ENCODE peak calls at places on chromosomes 4 and X, in seven cellular contexts. T is adrenal gland, J is HCT116, V is IMR-90, P is esophagus squamous epithelium, L is heart left ventricle, H is endothelial cell of umbilical vein. A is an unnamed sample.

GRCh38 chrX:68196939-68197791 is 236.1 kb downstream of the OPHN1 start:
- DNase-seq in T (no peak), J (peak; percentile 37), V (peak; percentile 57), P (no peak), L (no peak), H (peak; percentile 53), A (peak; percentile 35)

GRCh38 chrX:49155243-49155899 is 7.2 kb upstream of the MAGIX start:
- DNase-seq in T (peak; percentile 45), J (peak; percentile 62), V (peak; percentile 58), P (no peak), L (no peak), H (peak; percentile 59), A (peak; percentile 38)

GRCh38 chr4:119707336-119707735 is 78.7 kb upstream of the PDE5A start:
- DNase-seq in T (no peak), J (no peak), V (no peak), P (no peak), L (no peak), H (no peak), A (no peak)

GRCh38 chr4:11427201-11427996 is 1.3 kb downstream of the HS3ST1 start:
- DNase-seq in T (no peak), J (no peak), V (no peak), P (no peak), L (no peak), H (no peak), A (no peak)

GRCh38 chr4:44493924-44494323 is 45.3 kb upstream of the KCTD8 start:
- DNase-seq in T (no peak), J (no peak), V (no peak), P (no peak), L (no peak), H (peak; percentile 9), A (no peak)

GRCh38 chr4:177574446-177574845 is 132.2 kb upstream of the AGA start:
- DNase-seq in T (no peak), J (no peak), V (no peak), P (no peak), L (no peak), H (no peak), A (no peak)

GRCh38 chrX:69506617-69507499 is 2.7 kb downstream of the NALF2 start:
- DNase-seq in T (no peak), J (no peak), V (no peak), P (no peak), L (no peak), H (no peak), A (no peak)

GRCh38 chr4:906311-907102 is 25.6 kb downstream of the GAK start:
- DNase-seq in T (no peak), J (no peak), V (no peak), P (no peak), L (no peak), H (no peak), A (no peak)

GRCh38 chr4:88006956-88007303 is 505 bp upstream of the PKD2 start:
- DNase-seq in T (no peak), J (no peak), V (no peak), P (no peak), L (no peak), H (no peak), A (no peak)

GRCh38 chrX:40040686-40041461 is 56.9 kb downstream of the BCOR start:
- DNase-seq in T (no peak), J (no peak), V (no peak), P (no peak), L (no peak), H (no peak), A (no peak)

GRCh38 chr4:174058846-174059245 is 224.6 kb downstream of the FBXO8 start:
- DNase-seq in T (no peak), J (no peak), V (no peak), P (no peak), L (no peak), H (no peak), A (no peak)

GRCh38 chr4:24321637-24322036 is 262.7 kb downstream of the DHX15 start:
- DNase-seq in T (no peak), J (no peak), V (no peak), P (no peak), L (no peak), H (no peak), A (no peak)

GRCh38 chrX:47145408-47146120 is 543 bp downstream of the RBM10 start:
- DNase-seq in T (no peak), J (no peak), V (no peak), P (no peak), L (no peak), H (no peak), A (peak; percentile 23)

GRCh38 chr4:146338512-146338911 is 124.2 kb downstream of the REELD1 start:
- DNase-seq in T (no peak), J (no peak), V (peak; percentile 6), P (no peak), L (no peak), H (no peak), A (no peak)

GRCh38 chrX:115183980-115184379 is 5.2 kb upstream of the RBMXL3 start:
- DNase-seq in T (no peak), J (no peak), V (peak; percentile 79), P (no peak), L (no peak), H (no peak), A (no peak)

DNA sequence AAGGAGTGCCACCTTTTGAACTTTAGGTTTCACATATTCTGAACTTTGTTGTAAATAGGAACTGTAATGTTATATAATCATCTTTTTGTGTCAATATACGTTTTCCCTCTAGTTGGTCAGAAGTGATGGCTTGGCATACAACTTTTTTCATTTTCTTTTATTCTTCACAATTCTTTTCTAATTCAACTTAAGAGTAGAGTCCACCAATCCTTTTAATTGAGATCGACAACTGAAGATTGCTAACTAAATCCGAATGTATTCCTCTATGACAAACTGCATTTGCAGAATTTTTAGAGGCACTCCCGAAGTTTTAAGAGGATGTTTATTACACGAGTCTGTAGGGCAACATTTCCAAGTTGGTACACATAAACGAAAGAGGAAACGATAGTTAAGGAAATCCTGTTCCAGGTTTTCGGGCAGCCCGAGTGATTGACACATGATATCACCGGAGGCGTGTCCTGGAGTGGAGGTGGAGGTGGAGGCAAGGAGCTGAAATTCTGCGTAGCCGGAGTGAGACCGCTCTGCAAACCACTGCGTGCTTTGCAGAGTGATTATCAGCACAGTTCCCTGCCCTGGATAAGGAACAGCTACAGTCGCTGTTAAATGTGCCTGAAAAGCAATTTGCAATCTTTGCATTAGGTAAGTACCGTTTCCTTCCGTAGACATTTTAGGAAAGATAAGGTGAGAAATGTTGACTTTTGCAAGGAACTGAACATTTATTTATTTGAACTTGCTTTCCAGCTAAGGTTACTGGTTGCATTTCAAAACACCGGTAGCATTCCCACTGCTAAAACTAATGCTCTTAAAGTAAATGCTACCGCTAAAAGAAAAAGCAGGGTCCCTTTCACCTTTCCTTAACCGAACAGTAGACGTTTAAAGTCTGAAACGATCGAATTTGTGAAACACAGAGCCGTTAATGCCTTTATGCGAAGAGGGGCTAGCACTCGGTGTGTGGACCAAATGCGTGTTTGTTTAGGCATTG is at the start of gene SPRY1:
- DNase-seq in T (peak; percentile 89), J (peak; percentile 89), V (peak; percentile 88), P (peak; percentile 48), L (peak; percentile 91), H (peak; percentile 89), A (peak; percentile 96)
- TF ChIP-seq POLR2A in T (peak; percentile 64), J (peak; percentile 75), V (no peak), P (no peak), L (peak; percentile 96), H (peak; percentile 68), A (peak; percentile 30)

GRCh38 chrX:29617725-29618124 is 597.6 kb upstream of the MAGEB2 start:
- DNase-seq in T (no peak), J (no peak), V (no peak), P (no peak), L (no peak), H (no peak), A (no peak)
- TF ChIP-seq CTCF in T (no peak), J (no peak), V (peak; percentile 12), P (no peak), L (no peak), H (no peak), A (no peak)

GRCh38 chr4:41977709-41978108 is 3.8 kb upstream of the DCAF4L1 start:
- DNase-seq in T (no peak), J (no peak), V (peak; percentile 57), P (no peak), L (no peak), H (no peak), A (no peak)

GRCh38 chr4:41975341-41975740 is 6.2 kb upstream of the DCAF4L1 start:
- DNase-seq in T (no peak), J (no peak), V (no peak), P (no peak), L (no peak), H (no peak), A (no peak)

GRCh38 chr4:41981456-41981855 is at the start of gene DCAF4L1:
- DNase-seq in T (no peak), J (no peak), V (no peak), P (no peak), L (no peak), H (no peak), A (peak; percentile 72)

GRCh38 chr4:41982716-41983115 is 1.2 kb downstream of the DCAF4L1 start:
- DNase-seq in T (no peak), J (no peak), V (no peak), P (no peak), L (no peak), H (no peak), A (no peak)

DNA sequence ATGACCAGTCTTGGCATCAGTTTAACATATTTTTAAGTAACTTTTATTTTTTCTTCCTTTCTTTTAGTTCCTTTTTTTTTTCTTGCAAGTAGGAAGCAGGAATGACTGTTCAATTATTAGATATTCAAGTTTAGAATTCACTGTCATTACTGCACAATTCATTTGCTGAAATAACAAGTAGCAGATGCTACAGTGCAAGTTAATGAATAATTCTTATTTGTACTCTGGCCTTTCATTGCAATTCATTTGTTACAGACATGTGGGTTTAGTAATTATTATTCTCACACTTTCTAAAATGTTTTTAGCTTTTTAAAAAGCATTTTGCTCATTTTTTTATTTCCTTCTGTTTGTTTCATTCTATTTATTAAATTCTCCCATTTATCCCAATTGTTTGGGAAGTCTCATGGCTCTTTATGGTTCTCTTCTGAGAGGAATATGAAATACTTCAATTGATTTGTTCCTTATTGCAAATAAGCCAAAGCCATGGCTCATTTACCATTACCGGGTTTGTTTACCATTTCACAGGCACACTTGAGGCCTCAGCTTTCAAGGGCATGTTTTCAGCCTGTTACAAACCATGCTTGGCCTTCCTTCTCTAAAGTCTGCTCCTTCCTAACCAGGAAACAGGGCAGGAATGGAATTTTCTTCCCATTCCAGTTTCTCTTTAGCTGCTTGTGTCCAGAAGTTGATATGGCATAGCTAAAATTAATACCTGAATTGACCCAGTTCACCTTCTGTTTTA is 4.6 kb upstream of the DCAF4L1 start:
- DNase-seq in T (no peak), J (no peak), V (peak; percentile 2), P (no peak), L (no peak), H (no peak), A (no peak)
- H3K27ac ChIP-seq in T (no peak overlapping the region), J (no peak overlapping the region), V (no peak overlapping the region), P (no peak overlapping the region), L (no peak overlapping the region), H (no peak overlapping the region), A (no peak overlapping the region)

DNA sequence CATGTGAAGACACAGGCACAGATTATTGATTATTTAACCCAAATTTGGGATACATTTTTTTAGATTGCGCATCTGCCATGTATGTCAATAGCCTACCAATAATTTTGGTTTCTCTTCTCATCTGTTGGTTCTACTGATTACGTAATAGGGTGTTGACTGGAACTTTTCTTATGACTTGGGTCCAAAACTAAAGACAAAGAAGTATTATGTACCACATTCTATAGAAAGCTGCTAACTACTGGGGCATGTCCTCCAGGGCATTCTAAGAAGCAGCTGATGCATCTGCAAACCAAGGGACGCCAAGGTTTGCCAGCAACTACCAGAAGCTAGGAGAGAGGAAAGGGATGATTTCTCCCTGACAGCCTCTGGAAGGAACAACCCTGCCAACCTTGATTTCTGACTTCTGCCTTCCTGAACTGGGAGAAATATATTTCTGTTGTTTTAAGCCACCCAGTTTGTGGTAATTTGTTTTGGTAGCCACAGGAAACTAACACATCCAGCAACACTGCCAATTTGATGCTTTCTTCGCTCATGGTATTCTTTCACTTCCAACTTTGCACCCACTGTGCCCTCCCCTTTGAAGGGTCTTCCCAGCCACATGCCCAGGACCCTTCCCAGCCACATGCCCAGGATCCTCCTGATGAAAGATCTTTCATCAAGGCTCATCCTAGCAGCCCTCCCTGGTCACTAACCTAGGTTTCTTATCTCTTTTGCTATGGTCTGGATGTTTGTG is 15.9 kb upstream of the TLR1 start:
- DNase-seq in T (no peak), J (no peak), V (no peak), P (no peak), L (no peak), H (no peak), A (no peak)
- TF ChIP-seq POLR2A in T (no peak), J (no peak), V (no peak), P (no peak), L (no peak), H (no peak), A (no peak)

A was measured in testis.